ENCODE peak calls at places on chromosomes 6 and 20, in seven cellular contexts. U is brain microvascular endothelial cell, G is suprapubic skin, I is hepatocyte, H is IMR-90, J is cardiac muscle cell, N is tibial artery. K is an unnamed sample.

GRCh38 chr6:152750694-152751093 is at the start of gene VIP:
- DNase-seq in G (no peak), I (peak), H (peak), J (peak), N (no peak), U (peak), K (peak)

GRCh38 chr6:136762022-136762975 is 30.0 kb downstream of the MAP3K5 start:
- DNase-seq in I (no peak), G (no peak), U (no peak), N (no peak), H (no peak), J (no peak), K (no peak)

GRCh38 chr20:64247312-64247627 is 8.3 kb upstream of the PCMTD2 start:
- DNase-seq in I (no peak), N (peak), U (no peak), J (no peak), G (no peak), H (no peak), K (no peak)

GRCh38 chr6:150596439-150596838 is 3.2 kb upstream of the PLEKHG1 start:
- DNase-seq in I (peak), G (no peak), U (no peak), J (no peak), H (no peak), N (no peak), K (no peak)

GRCh38 chr20:35191419-35191818 is 19.5 kb downstream of the PROCR start:
- DNase-seq in U (no peak), G (no peak), J (peak), I (no peak), N (no peak), H (no peak), K (no peak)

GRCh38 chr6:17397764-17398194 is 4.4 kb downstream of the CAP2 start:
- DNase-seq in G (no peak), U (no peak), J (no peak), H (no peak), I (no peak), N (no peak), K (no peak)

GRCh38 chr20:45833883-45834796 is 541 bp downstream of the SNX21 start:
- DNase-seq in I (peak), H (peak), N (peak), U (no peak), J (peak), G (peak), K (peak)

GRCh38 chr6:135141728-135142127 is 39.4 kb upstream of the MYB start:
- DNase-seq in J (no peak), G (no peak), N (no peak), I (no peak), U (no peak), H (no peak), K (no peak)

GRCh38 chr6:102549221-102549874 is 1155.8 kb downstream of the GRIK2 start:
- DNase-seq in N (no peak), J (no peak), I (no peak), U (no peak), H (no peak), G (no peak), K (peak)

GRCh38 chr20:3174442-3175263 is 1.3 kb upstream of the LZTS3 start:
- DNase-seq in J (no peak), I (no peak), H (peak), N (no peak), U (peak), G (no peak), K (no peak)

GRCh38 chr20:52171025-52171424 is 20.6 kb downstream of the ZFP64 start:
- DNase-seq in I (no peak), J (no peak), U (no peak), G (no peak), N (no peak), H (no peak), K (no peak)

GRCh38 chr20:63698739-63699465 is 2.5 kb downstream of the TNFRSF6B start:
- DNase-seq in N (peak), G (peak), I (peak), H (peak), J (no peak), U (peak), K (peak)

GRCh38 chr6:42158631-42159030 is 14.5 kb upstream of the GUCA1A start:
- DNase-seq in J (no peak), G (no peak), I (no peak), N (no peak), U (no peak), H (no peak), K (no peak)

GRCh38 chr6:116316772-116317467 is 37.2 kb upstream of the TSPYL1 start:
- DNase-seq in I (no peak), H (no peak), J (no peak), U (no peak), N (peak), G (no peak), K (no peak)

GRCh38 chr20:36861875-36862801 is 13.8 kb upstream of the TLDC2 start:
- DNase-seq in N (peak), U (peak), G (peak), H (peak), I (peak), J (peak), K (peak)

GRCh38 chr6:152273002-152273401 is 364.2 kb downstream of the SYNE1 start:
- DNase-seq in G (peak), J (no peak), U (peak), H (peak), I (peak), N (no peak), K (no peak)

GRCh38 chr6:108200631-108201030 is 34.8 kb downstream of the NR2E1 start:
- DNase-seq in U (peak), G (no peak), I (peak), J (no peak), N (no peak), H (peak), K (peak)

GRCh38 chr20:822651-823325 is 10.7 kb upstream of the FAM110A start:
- DNase-seq in J (no peak), N (peak), I (no peak), G (no peak), U (no peak), H (no peak), K (no peak)

GRCh38 chr6:156794546-156794945 is 17.4 kb downstream of the ARID1B start:
- DNase-seq in I (no peak), G (no peak), N (no peak), J (no peak), H (no peak), U (no peak), K (no peak)

GRCh38 chr6:132511159-132511835 is 1.6 kb downstream of the STX7 start:
- DNase-seq in H (no peak), J (no peak), G (no peak), N (no peak), I (peak), U (no peak), K (no peak)

GRCh38 chr20:37316116-37316774 is 26.8 kb downstream of the MANBAL start:
- DNase-seq in J (no peak), H (no peak), U (peak), G (no peak), N (no peak), I (no peak), K (no peak)

GRCh38 chr6:3194535-3195376 is 32.7 kb downstream of the TUBB2B start:
- DNase-seq in N (no peak), J (peak), I (no peak), H (peak), G (no peak), U (peak), K (no peak)

GRCh38 chr6:79167931-79168694 is 66.4 kb downstream of the HMGN3 start:
- DNase-seq in U (peak), N (no peak), H (peak), J (no peak), G (no peak), I (no peak), K (no peak)

GRCh38 chr20:43985608-43986316 is 71.1 kb downstream of the TOX2 start:
- DNase-seq in U (no peak), J (no peak), G (peak), H (no peak), N (no peak), I (no peak), K (no peak)
- TF ChIP-seq CTCF in U (no peak), J (no peak), G (no peak), H (no peak), N (no peak), I (no peak), K (no peak)

DNA sequence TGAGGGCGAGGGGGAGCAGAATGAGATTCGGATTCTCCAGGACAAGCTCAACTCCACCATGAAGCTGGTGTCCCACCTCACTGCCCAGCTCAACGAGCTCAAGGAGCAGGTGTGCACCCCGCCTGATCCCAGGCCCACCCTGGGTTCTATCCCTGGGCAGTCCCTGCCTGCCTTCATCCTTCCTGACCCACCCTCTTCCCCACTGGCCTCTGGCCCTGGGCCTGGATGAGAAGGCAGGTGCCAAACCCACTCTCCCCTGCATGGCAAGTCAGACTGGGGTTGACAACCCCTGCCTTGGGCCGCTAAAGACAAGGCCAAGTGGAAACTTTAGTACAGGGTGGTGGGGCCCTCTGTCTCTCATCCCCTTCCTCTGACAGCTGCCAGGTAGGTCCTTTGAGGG is 16.5 kb downstream of the UQCC2 start:
- DNase-seq in H (no peak), U (no peak), I (no peak), J (no peak), N (no peak), G (no peak), K (no peak)
- H3K27ac ChIP-seq in H (no peak), U (peak), I (peak), J (peak), N (peak), G (peak), K (peak)

GRCh38 chr20:62332421-62332820 is 29.6 kb downstream of the ADRM1 start:
- DNase-seq in G (no peak), N (no peak), I (no peak), H (no peak), U (no peak), J (no peak), K (no peak)
- TF ChIP-seq CTCF in G (no peak), N (no peak), I (no peak), H (no peak), U (no peak), J (no peak), K (no peak)

GRCh38 chr6:149268146-149268545 is 49.4 kb upstream of the TAB2 start:
- DNase-seq in U (no peak), I (no peak), N (no peak), J (no peak), H (no peak), G (no peak), K (no peak)

GRCh38 chr6:149267513-149268043 is 49.9 kb upstream of the TAB2 start:
- DNase-seq in G (no peak), J (no peak), U (no peak), I (no peak), N (no peak), H (no peak), K (no peak)

GRCh38 chr6:149265945-149266344 is 51.6 kb upstream of the TAB2 start:
- DNase-seq in I (no peak), H (no peak), U (no peak), N (no peak), G (no peak), J (no peak), K (no peak)

GRCh38 chr6:149264629-149265028 is 52.9 kb upstream of the TAB2 start:
- DNase-seq in J (no peak), N (no peak), I (no peak), G (no peak), H (no peak), U (no peak), K (no peak)

GRCh38 chr6:149266659-149267058 is 50.9 kb upstream of the TAB2 start:
- DNase-seq in H (no peak), N (no peak), U (no peak), G (no peak), I (no peak), J (no peak), K (no peak)
- H3K27ac ChIP-seq in H (no peak), N (no peak), U (no peak), G (no peak), I (no peak), J (no peak), K (no peak)

GRCh38 chr6:113486172-113486571 is 371.0 kb upstream of the MARCKS start:
- DNase-seq in G (no peak), H (no peak), J (no peak), N (no peak), I (peak), U (no peak), K (no peak)

GRCh38 chr6:113489946-113490345 is 367.2 kb upstream of the MARCKS start:
- DNase-seq in J (no peak), U (no peak), H (no peak), I (no peak), G (no peak), N (no peak), K (no peak)

GRCh38 chr6:113490356-113490755 is 366.8 kb upstream of the MARCKS start:
- DNase-seq in G (no peak), I (no peak), J (no peak), U (no peak), N (no peak), H (no peak), K (no peak)

GRCh38 chr6:113488812-113489685 is 368.1 kb upstream of the MARCKS start:
- DNase-seq in N (no peak), H (no peak), I (no peak), G (no peak), U (no peak), J (no peak), K (no peak)

GRCh38 chr6:113488061-113488460 is 369.1 kb upstream of the MARCKS start:
- DNase-seq in H (no peak), G (no peak), U (no peak), I (no peak), J (no peak), N (no peak), K (no peak)
- TF ChIP-seq CTCF in H (no peak), G (no peak), U (no peak), I (no peak), J (no peak), N (no peak), K (no peak)

K was measured in RWPE1.